ENCODE peak calls at places on chromosomes 3 and 15, in five cellular contexts. E, G, N, O and D are unnamed samples.

GRCh38 chr3:141402476-141403171 is 34.3 kb downstream of the ZBTB38 start:
- DNase-seq in O (peak), E (peak), G (peak), N (peak), D (peak)

GRCh38 chr3:41612853-41613252 is 349.1 kb downstream of the ULK4 start:
- DNase-seq in E (no peak), N (no peak), G (no peak), O (no peak), D (no peak)

GRCh38 chr3:149547954-149548728 is 73.6 kb downstream of the TM4SF4 start:
- DNase-seq in G (no peak), O (peak), N (no peak), E (no peak), D (no peak)

GRCh38 chr3:99883693-99884092 is 66.0 kb downstream of the CMSS1 start:
- DNase-seq in E (no peak), G (no peak), N (no peak), O (no peak), D (no peak)

GRCh38 chr3:63967675-63968611 is 55.4 kb downstream of the PSMD6 start:
- DNase-seq in O (peak), N (no peak), G (peak), E (peak), D (no peak)

GRCh38 chr3:48107227-48107626 is 81.0 kb downstream of the CDC25A start:
- DNase-seq in G (no peak), N (no peak), O (no peak), E (no peak), D (no peak)

GRCh38 chr3:169250000-169250399 is 413.5 kb downstream of the MECOM start:
- DNase-seq in G (no peak), O (no peak), E (no peak), N (no peak), D (no peak)

GRCh38 chr3:80733522-80734176 is 965.9 kb upstream of the ROBO1 start:
- DNase-seq in O (peak), E (no peak), G (no peak), N (no peak), D (no peak)

GRCh38 chr15:46304320-46304719 is 669.5 kb downstream of the SQOR start:
- DNase-seq in G (no peak), E (no peak), O (peak), N (no peak), D (no peak)

GRCh38 chr3:37631686-37632085 is 230.0 kb upstream of the CTDSPL start:
- DNase-seq in G (no peak), E (no peak), O (no peak), N (no peak), D (no peak)

GRCh38 chr15:101393172-101393571 is 96.3 kb downstream of the PCSK6 start:
- DNase-seq in O (no peak), N (no peak), E (no peak), G (no peak), D (no peak)

GRCh38 chr3:141257971-141258370 is 26.3 kb downstream of the PXYLP1 start:
- DNase-seq in G (no peak), N (no peak), O (no peak), E (no peak), D (no peak)

GRCh38 chr3:27097171-27097570 is 272.0 kb downstream of the NEK10 start:
- DNase-seq in O (no peak), N (no peak), E (no peak), G (peak), D (no peak)

GRCh38 chr3:50604110-50604621 is 7.4 kb downstream of the CISH start:
- DNase-seq in G (no peak), N (no peak), O (no peak), E (no peak), D (no peak)

GRCh38 chr3:58835075-58835474 is 168.5 kb upstream of the FAM3D start:
- DNase-seq in N (no peak), G (no peak), O (peak), E (no peak), D (no peak)

GRCh38 chr15:52344592-52344991 is 49.0 kb upstream of the MYO5C start:
- DNase-seq in G (no peak), E (no peak), N (no peak), O (no peak), D (no peak)

GRCh38 chr3:23762214-23763039 is 43.3 kb upstream of the UBE2E1 start:
- DNase-seq in O (no peak), E (no peak), G (no peak), N (no peak), D (no peak)

GRCh38 chr3:23760325-23760724 is 45.4 kb upstream of the UBE2E1 start:
- DNase-seq in O (no peak), N (no peak), E (no peak), G (no peak), D (no peak)

GRCh38 chr3:23760871-23761373 is 44.8 kb upstream of the UBE2E1 start:
- DNase-seq in O (no peak), E (no peak), G (no peak), N (no peak), D (no peak)

GRCh38 chr3:23763040-23763477 is 42.7 kb upstream of the UBE2E1 start:
- DNase-seq in O (no peak), E (no peak), N (no peak), G (no peak), D (no peak)

GRCh38 chr3:23761440-23761896 is 44.3 kb upstream of the UBE2E1 start:
- DNase-seq in O (peak), E (no peak), N (no peak), G (peak), D (no peak)
- TF ChIP-seq CTCF in O (peak), E (no peak), N (peak), G (peak), D (no peak)

GRCh38 chr3:186783731-186784515 is 546 bp downstream of the EIF4A2 start:
- DNase-seq in N (peak), O (peak), G (peak), E (peak), D (peak)
- TF ChIP-seq CTCF in N (no peak), O (no peak), G (no peak), E (no peak), D (no peak)

DNA sequence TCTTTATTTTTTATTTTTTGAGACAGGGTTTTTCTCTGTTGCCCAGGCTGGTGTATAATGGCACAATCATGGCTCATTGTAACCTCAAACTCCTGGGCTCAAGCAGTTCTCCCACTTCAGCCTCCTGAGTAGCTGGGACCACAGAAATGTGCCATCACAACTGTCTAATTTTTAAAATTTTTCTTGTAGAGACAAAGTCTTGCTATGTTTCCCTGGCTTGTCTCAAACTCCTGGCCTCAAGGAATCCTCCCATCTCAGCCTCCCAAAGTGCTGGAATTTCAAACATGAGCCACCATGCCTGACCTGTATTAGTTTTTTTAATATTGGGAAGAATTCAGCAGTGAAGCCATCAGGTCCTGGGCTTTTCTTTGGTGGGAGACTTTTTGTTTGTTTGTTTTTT is 13.6 kb upstream of the CLDN11 start:
- DNase-seq in O (no peak), E (no peak), N (no peak), G (no peak), D (no peak)
- TF ChIP-seq CTCF in O (no peak), E (no peak), N (no peak), G (no peak), D (no peak)

GRCh38 chr15:34644851-34645250 is 61.4 kb upstream of the GOLGA8B start:
- DNase-seq in O (no peak), E (no peak), N (no peak), G (no peak), D (no peak)
- TF ChIP-seq CTCF in O (no peak), E (no peak), N (no peak), G (no peak), D (no peak)

GRCh38 chr3:177483182-177483967 is 286.1 kb upstream of the TBL1XR1 start:
- DNase-seq in O (peak), G (no peak), N (no peak), E (no peak), D (no peak)
- TF ChIP-seq CTCF in O (peak), G (no peak), N (no peak), E (no peak), D (no peak)

GRCh38 chr3:13526626-13526949 is 22.3 kb upstream of the FBLN2 start:
- DNase-seq in E (no peak), G (no peak), O (no peak), N (no peak), D (no peak)

GRCh38 chr3:13525827-13526625 is 22.9 kb upstream of the FBLN2 start:
- DNase-seq in N (peak), G (no peak), E (no peak), O (peak), D (peak)

GRCh38 chr3:13529196-13529975 is 19.5 kb upstream of the FBLN2 start:
- DNase-seq in N (peak), G (no peak), O (no peak), E (no peak), D (no peak)

GRCh38 chr3:13530241-13531009 is 18.5 kb upstream of the FBLN2 start:
- DNase-seq in N (peak), O (peak), E (no peak), G (no peak), D (no peak)

GRCh38 chr3:13528217-13528801 is 20.6 kb upstream of the FBLN2 start:
- DNase-seq in E (no peak), N (peak), G (no peak), O (no peak), D (no peak)
- TF ChIP-seq CTCF in E (no peak), N (no peak), G (no peak), O (peak), D (no peak)

DNA sequence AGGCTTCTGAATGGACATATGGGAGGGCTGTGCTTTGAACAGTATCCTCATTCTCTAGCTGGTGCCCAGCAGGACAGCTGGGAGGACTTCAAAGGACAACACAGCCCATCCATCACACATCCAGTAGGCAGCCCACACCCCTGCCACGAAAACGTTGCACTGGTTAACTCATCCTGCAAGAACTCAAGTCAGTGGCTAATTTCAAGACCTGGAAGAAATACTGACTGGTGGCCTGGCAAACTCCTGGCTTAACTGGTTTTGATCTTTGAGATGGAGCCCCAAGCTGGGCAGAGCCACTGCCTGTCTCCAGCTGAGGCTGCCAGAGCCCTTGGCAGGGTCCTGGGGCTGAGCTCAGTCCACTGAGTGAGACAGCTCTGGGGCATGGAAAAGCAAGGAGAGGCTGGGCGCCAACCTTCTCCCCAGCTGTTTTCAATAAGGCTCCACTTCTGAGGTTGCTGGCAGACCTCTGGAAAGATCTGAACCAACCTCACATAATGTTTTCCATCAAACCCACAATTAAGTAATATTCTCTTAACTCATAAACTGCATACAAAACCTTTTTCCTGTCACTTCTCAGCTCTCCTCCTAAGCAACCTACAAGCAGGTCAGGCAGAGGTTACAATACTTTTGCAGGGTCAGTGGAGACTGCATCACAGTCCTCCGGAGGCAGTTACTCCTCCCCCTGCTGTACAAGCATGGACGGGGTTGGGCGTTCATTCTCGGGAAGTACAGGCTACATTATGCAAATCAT is 110.3 kb downstream of the MYLK start:
- DNase-seq in O (no peak), G (no peak), E (peak), N (no peak), D (peak)
- TF ChIP-seq CTCF in O (no peak), G (no peak), E (no peak), N (no peak), D (no peak)

GRCh38 chr3:124395165-124395564 is 335.1 kb upstream of the UMPS start:
- DNase-seq in E (no peak), G (peak), O (no peak), N (no peak), D (no peak)

GRCh38 chr3:124396397-124396796 is 333.9 kb upstream of the UMPS start:
- DNase-seq in O (peak), N (no peak), G (no peak), E (no peak), D (no peak)

GRCh38 chr3:124393340-124393739 is 336.9 kb upstream of the UMPS start:
- DNase-seq in N (no peak), G (no peak), E (no peak), O (no peak), D (no peak)

GRCh38 chr3:124395584-124396340 is 334.5 kb upstream of the UMPS start:
- DNase-seq in G (no peak), E (no peak), O (no peak), N (peak), D (no peak)

GRCh38 chr3:124391774-124392173 is 338.5 kb upstream of the UMPS start:
- DNase-seq in N (no peak), G (no peak), E (no peak), O (no peak), D (no peak)
- TF ChIP-seq CTCF in N (no peak), G (peak), E (no peak), O (peak), D (no peak)